ENCODE peak calls at places on chromosomes 11 and 22, in eight cellular contexts. C, K, B, O, S, H, Z and E are unnamed samples.

GRCh38 chr11:47329431-47329993 is 23.0 kb downstream of the MYBPC3 start:
- DNase-seq in C (no peak), K (no peak), B (no peak), O (no peak), S (no peak), H (no peak), Z (no peak), E (no peak)

GRCh38 chr22:50019316-50019715 is 6.8 kb upstream of the IL17REL start:
- DNase-seq in C (no peak), K (no peak), B (peak), O (no peak), S (no peak), H (no peak), Z (no peak), E (no peak)

GRCh38 chr11:104668797-104669463 is 229.3 kb downstream of the CASP12 start:
- DNase-seq in C (no peak), K (peak), B (no peak), O (peak), S (peak), H (no peak), Z (no peak), E (peak)

GRCh38 chr11:128524172-128524571 is 63.2 kb downstream of the ETS1 start:
- DNase-seq in C (no peak), K (no peak), B (no peak), O (no peak), S (no peak), H (no peak), Z (no peak), E (no peak)

GRCh38 chr11:87878373-87878779 is 296.9 kb downstream of the RAB38 start:
- DNase-seq in C (no peak), K (peak), B (no peak), O (peak), S (no peak), H (peak), Z (no peak), E (peak)

GRCh38 chr22:25828422-25828821 is 86.4 kb downstream of the MYO18B start:
- DNase-seq in C (no peak), K (no peak), B (no peak), O (no peak), S (no peak), H (no peak), Z (no peak), E (no peak)

GRCh38 chr22:50624347-50625130 is 3.4 kb downstream of the ARSA start:
- DNase-seq in C (no peak), K (no peak), B (no peak), O (no peak), S (no peak), H (no peak), Z (no peak), E (no peak)

GRCh38 chr11:8814923-8815240 is 96.1 kb upstream of the AKIP1 start:
- DNase-seq in C (no peak), K (no peak), B (no peak), O (no peak), S (peak), H (no peak), Z (no peak), E (no peak)

GRCh38 chr22:27203276-27203660 is 545.9 kb downstream of the MIAT start:
- DNase-seq in C (no peak), K (no peak), B (no peak), O (no peak), S (no peak), H (no peak), Z (no peak), E (no peak)

GRCh38 chr11:69481393-69481844 is at the start of gene LINC01488:
- DNase-seq in C (no peak), K (no peak), B (no peak), O (no peak), S (no peak), H (no peak), Z (no peak), E (no peak)

GRCh38 chr22:36329217-36330078 is 58.3 kb downstream of the MYH9 start:
- DNase-seq in C (no peak), K (peak), B (no peak), O (peak), S (peak), H (no peak), Z (peak), E (peak)

GRCh38 chr11:83948205-83948604 is 662.0 kb upstream of the CCDC90B start:
- DNase-seq in C (no peak), K (no peak), B (no peak), O (no peak), S (no peak), H (no peak), Z (no peak), E (no peak)

GRCh38 chr22:44448271-44448780 is 49.7 kb downstream of the RTL6 start:
- DNase-seq in C (no peak), K (peak), B (peak), O (no peak), S (peak), H (peak), Z (no peak), E (no peak)

GRCh38 chr11:57197762-57198161 is 16.0 kb downstream of the LRRC55 start:
- DNase-seq in C (no peak), K (no peak), B (no peak), O (no peak), S (no peak), H (no peak), Z (no peak), E (no peak)

GRCh38 chr22:44045171-44045570 is 21.1 kb downstream of the PARVB start:
- DNase-seq in C (no peak), K (no peak), B (no peak), O (no peak), S (no peak), H (no peak), Z (no peak), E (no peak)

GRCh38 chr11:124640660-124641059 is 18.0 kb downstream of the TBRG1 start:
- DNase-seq in C (no peak), K (no peak), B (no peak), O (peak), S (no peak), H (no peak), Z (no peak), E (no peak)

GRCh38 chr22:46201059-46201757 is 48.9 kb downstream of the CDPF1 start:
- DNase-seq in C (no peak), K (no peak), B (no peak), O (no peak), S (no peak), H (peak), Z (no peak), E (peak)

GRCh38 chr11:68040121-68040956 is 1.5 kb downstream of the TCIRG1 start:
- DNase-seq in C (no peak), K (peak), B (peak), O (peak), S (peak), H (peak), Z (peak), E (peak)

GRCh38 chr11:2523821-2524391 is 79.1 kb downstream of the KCNQ1 start:
- DNase-seq in C (no peak), K (no peak), B (peak), O (no peak), S (no peak), H (no peak), Z (no peak), E (no peak)

GRCh38 chr11:2779499-2779980 is 79.7 kb upstream of the KCNQ1OT1 start:
- DNase-seq in C (no peak), K (no peak), B (no peak), O (peak), S (no peak), H (no peak), Z (no peak), E (no peak)

GRCh38 chr11:80846979-80847378 is 1406.1 kb upstream of the TENM4 start:
- DNase-seq in C (no peak), K (no peak), B (no peak), O (no peak), S (no peak), H (no peak), Z (no peak), E (no peak)

GRCh38 chr11:123006860-123007542 is 25.4 kb upstream of the BSX start:
- DNase-seq in C (no peak), K (no peak), B (no peak), O (no peak), S (no peak), H (no peak), Z (no peak), E (no peak)

GRCh38 chr22:34951212-34951611 is 114.7 kb upstream of the ISX start:
- DNase-seq in C (no peak), K (no peak), B (no peak), O (no peak), S (no peak), H (no peak), Z (no peak), E (no peak)

GRCh38 chr11:69240332-69241074 is 53.5 kb upstream of the MYEOV start:
- DNase-seq in C (no peak), K (no peak), B (no peak), O (no peak), S (no peak), H (peak), Z (no peak), E (no peak)

GRCh38 chr11:70135142-70136132 is 57.3 kb downstream of the ANO1 start:
- DNase-seq in C (no peak), K (no peak), B (no peak), O (no peak), S (no peak), H (no peak), Z (no peak), E (no peak)

GRCh38 chr11:2796091-2796490 is 89.5 kb downstream of the CDKN1C start:
- DNase-seq in C (no peak), K (no peak), B (peak), O (no peak), S (no peak), H (no peak), Z (no peak), E (no peak)

GRCh38 chr11:123491241-123491640 is 61.2 kb downstream of the GRAMD1B start:
- DNase-seq in C (no peak), K (no peak), B (no peak), O (no peak), S (no peak), H (no peak), Z (no peak), E (no peak)

GRCh38 chr11:64052938-64053622 is 17.3 kb downstream of the FLRT1 start:
- DNase-seq in C (no peak), K (no peak), B (no peak), O (no peak), S (no peak), H (no peak), Z (no peak), E (no peak)

GRCh38 chr22:37148031-37148651 is 1.6 kb downstream of the IL2RB start:
- DNase-seq in C (no peak), K (no peak), B (no peak), O (no peak), S (no peak), H (no peak), Z (no peak), E (no peak)

GRCh38 chr11:76861490-76861953 is 804 bp downstream of the ACER3 start:
- DNase-seq in C (no peak), K (no peak), B (no peak), O (peak), S (peak), H (peak), Z (no peak), E (no peak)

GRCh38 chr11:66015094-66015881 is 3.5 kb downstream of the CST6 start:
- DNase-seq in C (no peak), K (no peak), B (no peak), O (no peak), S (peak), H (no peak), Z (no peak), E (peak)

GRCh38 chr22:19410941-19411689 is 20.4 kb downstream of the HIRA start:
- DNase-seq in C (no peak), K (no peak), B (no peak), O (no peak), S (no peak), H (no peak), Z (no peak), E (no peak)

GRCh38 chr11:118897721-118898310 is 14.1 kb downstream of the CXCR5 start:
- DNase-seq in C (no peak), K (no peak), B (peak), O (no peak), S (no peak), H (no peak), Z (no peak), E (no peak)

GRCh38 chr11:23404225-23405160 is 544.2 kb upstream of the CCDC179 start:
- DNase-seq in C (no peak), K (no peak), B (peak), O (no peak), S (no peak), H (no peak), Z (no peak), E (no peak)